ENCODE peak calls at places on chromosomes 13 and 19, in five cellular contexts. C is GM12878, G is HEK293T, V is K562, E is HCT116. F is an unnamed sample.

GRCh38 chr19:41998246-41999020 is 4.4 kb upstream of the ATP1A3 start:
- DNase-seq in C (no peak), E (peak; percentile 16), V (peak; percentile 74), G (peak; percentile 83), F (no peak)

GRCh38 chr13:50074843-50075242 is 59.6 kb downstream of the KCNRG start:
- DNase-seq in C (no peak), G (no peak), E (no peak), V (no peak), F (no peak)

GRCh38 chr13:44497801-44498200 is 78.3 kb downstream of the TSC22D1 start:
- DNase-seq in E (no peak), G (no peak), V (no peak), C (no peak), F (no peak)

GRCh38 chr19:35513231-35513974 is at the start of gene DMKN:
- DNase-seq in E (peak; percentile 15), V (peak; percentile 40), C (no peak), G (no peak), F (no peak)

GRCh38 chr19:30315159-30315558 is 57.0 kb upstream of the ZNF536 start:
- DNase-seq in C (no peak), V (no peak), G (no peak), E (no peak), F (no peak)

GRCh38 chr19:5463959-5464358 is 8.7 kb downstream of the ZNRF4 start:
- DNase-seq in C (no peak), E (no peak), G (no peak), V (no peak), F (no peak)

GRCh38 chr13:75749407-75749806 is 113.3 kb downstream of the LMO7 start:
- DNase-seq in V (no peak), C (no peak), E (no peak), G (peak; percentile 60), F (no peak)

GRCh38 chr19:40278361-40279045 is 6.6 kb downstream of the AKT2 start:
- DNase-seq in C (no peak), E (no peak), V (no peak), G (no peak), F (no peak)

GRCh38 chr19:41912899-41913475 is 15.3 kb downstream of the ERFL start:
- DNase-seq in G (no peak), C (no peak), V (no peak), E (no peak), F (no peak)

GRCh38 chr19:7910321-7911161 is 4.1 kb upstream of the TGFBR3L start:
- DNase-seq in E (no peak), V (no peak), C (no peak), G (no peak), F (no peak)

GRCh38 chr19:48631254-48631653 is 5.9 kb downstream of the DBP start:
- DNase-seq in E (no peak), G (no peak), C (no peak), V (no peak), F (no peak)

GRCh38 chr13:50793026-50793425 is 50.5 kb downstream of the DLEU7 start:
- DNase-seq in C (no peak), G (no peak), E (no peak), V (no peak), F (no peak)

GRCh38 chr13:112700291-112701060 is 10.6 kb downstream of the ATP11A start:
- DNase-seq in E (no peak), G (no peak), V (no peak), C (no peak), F (no peak)

GRCh38 chr13:36088463-36088862 is 42.7 kb downstream of the DCLK1 start:
- DNase-seq in G (no peak), V (no peak), C (no peak), E (no peak), F (no peak)

GRCh38 chr19:44602071-44602470 is 11.3 kb upstream of the IGSF23 start:
- DNase-seq in C (no peak), G (no peak), E (no peak), V (no peak), F (no peak)

GRCh38 chr13:43316997-43317396 is 293.6 kb downstream of the DNAJC15 start:
- DNase-seq in E (no peak), C (no peak), G (no peak), V (no peak), F (no peak)

GRCh38 chr13:49620170-49620621 is 8.1 kb upstream of the ARL11 start:
- DNase-seq in G (no peak), V (no peak), C (no peak), E (no peak), F (no peak)

GRCh38 chr19:29410974-29411615 is 114.7 kb upstream of the VSTM2B start:
- DNase-seq in C (no peak), E (no peak), V (no peak), G (no peak), F (no peak)

GRCh38 chr13:60312851-60313505 is 84.0 kb upstream of the TDRD3 start:
- DNase-seq in C (no peak), G (no peak), V (no peak), E (no peak), F (no peak)

GRCh38 chr13:111627596-111627995 is 307.2 kb downstream of the TEX29 start:
- DNase-seq in V (no peak), G (no peak), E (no peak), C (no peak), F (no peak)

GRCh38 chr13:42101821-42102580 is 53.6 kb downstream of the DGKH start:
- DNase-seq in V (no peak), G (no peak), C (no peak), E (no peak), F (no peak)

GRCh38 chr19:57560049-57560491 is 407 bp upstream of the ZNF550 start:
- DNase-seq in G (no peak), C (no peak), V (no peak), E (no peak), F (no peak)

GRCh38 chr13:79429309-79429708 is 23.3 kb upstream of the RBM26 start:
- DNase-seq in G (no peak), V (no peak), C (no peak), E (no peak), F (no peak)

GRCh38 chr13:37531054-37531453 is 67.5 kb downstream of the POSTN start:
- DNase-seq in V (no peak), C (no peak), E (no peak), G (no peak), F (no peak)

GRCh38 chr19:39845621-39846175 is 481 bp downstream of the FBL start:
- DNase-seq in C (no peak), G (peak; percentile 46), E (no peak), V (peak; percentile 69), F (no peak)

GRCh38 chr19:31385744-31386143 is 36.5 kb upstream of the TSHZ3 start:
- DNase-seq in V (no peak), E (no peak), G (no peak), C (no peak), F (no peak)

GRCh38 chr19:10274589-10274988 is 3.7 kb downstream of the ICAM1 start:
- DNase-seq in E (no peak), C (no peak), V (no peak), G (no peak), F (no peak)

GRCh38 chr13:47252627-47253026 is 355.8 kb upstream of the HTR2A start:
- DNase-seq in G (no peak), V (no peak), C (no peak), E (no peak), F (no peak)

DNA sequence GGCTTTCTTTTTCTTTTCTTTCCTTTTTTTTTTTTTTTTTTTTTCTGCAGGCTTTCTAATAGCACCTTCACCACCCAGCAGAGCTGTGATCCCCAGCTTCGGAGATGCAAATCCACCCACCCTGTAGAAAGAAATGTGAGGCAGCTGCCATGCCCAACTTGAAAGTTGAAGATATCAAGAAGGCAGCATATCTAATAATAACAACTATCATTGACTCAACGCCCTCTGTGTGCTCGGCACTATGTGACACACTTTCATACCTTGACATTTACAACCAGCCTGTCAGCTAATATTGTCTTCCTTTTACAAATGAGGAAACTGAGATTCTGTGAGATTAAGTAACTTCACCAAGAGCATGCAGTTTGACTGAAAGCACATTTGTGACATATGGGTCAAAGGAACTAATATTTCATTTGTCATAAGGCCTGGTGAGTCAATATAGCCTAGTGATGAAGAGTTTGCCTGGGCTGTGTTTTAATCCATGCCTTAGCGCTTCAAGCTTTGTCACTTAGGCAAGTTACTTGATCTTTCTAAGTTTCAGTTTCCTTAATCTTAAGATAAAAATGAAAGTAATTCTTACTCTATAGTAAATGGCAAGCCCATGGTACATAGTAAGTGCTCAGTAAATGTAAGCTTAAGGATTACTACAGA is 137.0 kb downstream of the FLT1 start:
- DNase-seq in E (no peak), C (no peak), V (no peak), G (no peak), F (no peak)
- TF ChIP-seq SP1 in E (no peak), C (no peak), V (no peak), G (no peak), F (no peak)

DNA sequence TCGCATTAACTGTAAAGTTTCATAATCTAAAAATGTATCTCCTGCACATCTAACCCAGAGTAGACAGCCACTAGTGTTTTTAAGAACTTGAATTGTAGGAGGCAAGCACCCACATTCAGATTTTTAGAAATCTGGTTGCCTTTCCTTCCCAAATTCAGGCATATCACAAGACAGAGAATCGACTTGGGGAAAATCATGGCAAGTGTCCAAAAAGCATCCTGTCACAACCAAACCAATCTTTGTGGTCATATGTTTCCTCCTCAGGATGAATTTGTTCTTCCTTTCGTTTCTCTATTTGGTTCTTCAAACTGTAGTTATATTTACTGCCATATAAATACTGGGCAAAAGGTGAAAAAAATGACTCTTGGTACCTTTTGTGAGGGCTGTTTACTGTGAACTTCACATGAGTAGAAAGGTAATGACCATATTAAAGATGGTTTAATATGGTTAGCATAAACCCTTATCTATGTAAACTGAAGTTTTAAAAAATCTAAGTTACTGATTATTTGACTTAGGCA is 111.2 kb upstream of the FRY start:
- DNase-seq in E (no peak), G (no peak), C (no peak), V (no peak), F (no peak)
- TF ChIP-seq SP1 in E (no peak), G (no peak), C (no peak), V (no peak), F (no peak)

GRCh38 chr19:54470276-54470887 is 2.7 kb downstream of the CDC42EP5 start:
- DNase-seq in G (no peak), C (no peak), V (no peak), E (no peak), F (no peak)

GRCh38 chr19:54473983-54474382 is 887 bp upstream of the CDC42EP5 start:
- DNase-seq in G (no peak), E (no peak), C (no peak), V (no peak), F (no peak)

GRCh38 chr19:54470991-54471782 is 1.9 kb downstream of the CDC42EP5 start:
- DNase-seq in G (no peak), V (no peak), E (no peak), C (no peak), F (no peak)

GRCh38 chr19:54475706-54476105 is 2.6 kb upstream of the CDC42EP5 start:
- DNase-seq in E (no peak), C (no peak), G (no peak), V (no peak), F (no peak)

GRCh38 chr19:54473071-54473941 is at the start of gene CDC42EP5:
- DNase-seq in G (no peak), C (no peak), E (no peak), V (peak; percentile 43), F (no peak)
- TF ChIP-seq SP1 in G (no peak), C (no peak), E (no peak), V (no peak), F (no peak)

DNA sequence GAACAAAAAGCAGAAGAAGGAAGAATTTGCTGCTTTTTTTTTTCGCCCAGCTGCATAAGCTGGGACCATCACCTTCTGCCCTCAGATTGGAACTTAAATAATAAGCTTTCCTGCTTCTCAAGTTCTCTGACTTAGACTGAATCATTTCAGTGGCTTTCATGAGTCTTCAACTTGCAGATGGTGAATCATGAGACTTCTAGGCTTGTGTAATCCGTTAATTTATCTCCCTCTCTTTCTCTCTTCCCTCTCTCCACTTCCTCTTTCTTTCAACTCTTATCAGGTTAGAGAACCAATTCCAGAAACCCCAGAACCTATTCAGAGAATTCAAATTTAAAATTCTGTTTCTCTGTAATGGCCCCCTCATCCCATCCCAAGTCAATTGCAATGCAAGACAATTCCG is 1153.7 kb downstream of the PCDH9 start:
- DNase-seq in V (peak; percentile 37), G (no peak), E (no peak), C (no peak), F (no peak)
- TF ChIP-seq SP1 in V (no peak), G (no peak), E (no peak), C (no peak), F (no peak)

F was measured in H1.